ENCODE peak calls at places on chromosome 5, in nine cellular contexts. V is T-helper 1 cell, A is PC-9, B is midbrain, P is AG20443, D is brain microvascular endothelial cell, E is tibial nerve, G is sigmoid colon, L is HCEC 1CT. C is an unnamed sample.

GRCh38 chr5:88836195-88836838 is 46.7 kb downstream of the MEF2C start:
- DNase-seq in B (peak; percentile 15), A (no peak), E (no peak), P (peak; percentile 19), D (peak; percentile 60), G (no peak), L (peak; percentile 33), V (no peak), C (no peak)

GRCh38 chr5:138470322-138471285 is 5.3 kb downstream of the EGR1 start:
- DNase-seq in D (peak; percentile 80), E (no peak), G (no peak), P (no peak), A (peak; percentile 33), B (no peak), V (no peak), L (no peak), C (no peak)

GRCh38 chr5:42993516-42994284 is 46.4 kb downstream of the ANXA2R start:
- DNase-seq in V (no peak), G (no peak), P (peak; percentile 22), L (peak; percentile 68), E (no peak), D (peak; percentile 69), B (no peak), A (no peak), C (no peak)

GRCh38 chr5:177080265-177080664 is 6.5 kb upstream of the FGFR4 start:
- DNase-seq in A (no peak), L (no peak), P (no peak), V (no peak), G (no peak), B (no peak), E (no peak), D (no peak), C (no peak)

GRCh38 chr5:17443333-17444125 is 54.5 kb upstream of the TAF11L2 start:
- DNase-seq in E (no peak), L (no peak), V (no peak), G (no peak), A (no peak), D (no peak), B (no peak), P (no peak), C (no peak)

GRCh38 chr5:84796399-84796798 is 411.7 kb upstream of the EDIL3 start:
- DNase-seq in D (no peak), A (no peak), G (no peak), P (no peak), V (no peak), B (no peak), L (no peak), E (no peak), C (no peak)

GRCh38 chr5:31860726-31861432 is 221.9 kb downstream of the PDZD2 start:
- DNase-seq in E (no peak), L (no peak), G (no peak), P (no peak), D (no peak), B (no peak), V (no peak), A (no peak), C (no peak)

GRCh38 chr5:124698774-124699173 is 47.7 kb downstream of the ZNF608 start:
- DNase-seq in G (no peak), B (no peak), D (no peak), V (no peak), L (peak; percentile 47), E (no peak), A (no peak), P (peak; percentile 45), C (no peak)

GRCh38 chr5:154514331-154514730 is 36.3 kb upstream of the HAND1 start:
- DNase-seq in L (no peak), P (no peak), G (peak; percentile 49), E (no peak), V (no peak), B (no peak), A (no peak), D (no peak), C (no peak)

GRCh38 chr5:33631786-33632185 is 191.0 kb downstream of the TARS1 start:
- DNase-seq in D (peak; percentile 42), B (no peak), E (no peak), A (no peak), V (no peak), G (no peak), L (no peak), P (peak; percentile 16), C (no peak)

GRCh38 chr5:144205141-144205551 is 34.5 kb downstream of the KCTD16 start:
- DNase-seq in L (peak; percentile 36), P (peak; percentile 65), V (no peak), E (no peak), D (peak; percentile 29), A (peak; percentile 7), G (no peak), B (no peak), C (no peak)

GRCh38 chr5:132009706-132010405 is 1.6 kb downstream of the ACSL6 start:
- DNase-seq in E (no peak), V (no peak), P (no peak), B (no peak), L (no peak), A (no peak), G (peak; percentile 26), D (no peak), C (peak; percentile 31)

GRCh38 chr5:3778945-3779344 is 183.3 kb downstream of the IRX1 start:
- DNase-seq in L (no peak), P (no peak), B (no peak), G (no peak), D (no peak), E (no peak), A (no peak), V (no peak), C (no peak)

GRCh38 chr5:144794922-144795321 is 624.2 kb downstream of the KCTD16 start:
- DNase-seq in L (no peak), V (no peak), B (no peak), P (no peak), G (no peak), A (no peak), D (peak; percentile 0), E (no peak), C (no peak)

GRCh38 chr5:34452170-34452828 is 203.8 kb upstream of the RAI14 start:
- DNase-seq in L (peak; percentile 28), P (peak; percentile 39), B (no peak), E (no peak), D (peak; percentile 24), V (no peak), G (no peak), A (peak; percentile 40), C (no peak)

GRCh38 chr5:73999306-73999705 is 373.3 kb downstream of the ARHGEF28 start:
- DNase-seq in A (no peak), P (no peak), G (no peak), E (no peak), V (no peak), L (no peak), D (no peak), B (no peak), C (no peak)

GRCh38 chr5:168714046-168714445 is 134.9 kb upstream of the PANK3 start:
- DNase-seq in A (no peak), L (no peak), P (peak; percentile 19), G (no peak), D (peak; percentile 32), V (no peak), E (no peak), B (no peak), C (no peak)

GRCh38 chr5:103891151-103891550 is 328.6 kb upstream of the NUDT12 start:
- DNase-seq in L (no peak), P (no peak), E (no peak), G (no peak), V (no peak), D (no peak), A (no peak), B (peak; percentile 81), C (no peak)

GRCh38 chr5:157253547-157253946 is 12.4 kb upstream of the CYFIP2 start:
- DNase-seq in A (peak; percentile 38), V (no peak), G (no peak), E (peak; percentile 35), P (peak; percentile 89), B (peak; percentile 60), D (peak; percentile 55), L (peak; percentile 37), C (peak; percentile 54)

GRCh38 chr5:61768692-61769281 is 436.7 kb downstream of the ZSWIM6 start:
- DNase-seq in D (peak; percentile 2), A (peak; percentile 32), P (no peak), B (no peak), L (peak; percentile 24), G (no peak), E (no peak), V (no peak), C (peak; percentile 35)

GRCh38 chr5:141519605-141520288 is 30.9 kb downstream of the PCDHGC5 start:
- DNase-seq in P (no peak), D (no peak), A (no peak), G (no peak), V (no peak), B (no peak), E (no peak), L (no peak), C (no peak)

GRCh38 chr5:95846554-95847260 is 24.2 kb upstream of the GLRX start:
- DNase-seq in A (peak; percentile 55), E (peak; percentile 52), G (peak; percentile 85), L (peak; percentile 77), D (peak; percentile 70), P (peak; percentile 77), V (peak; percentile 26), B (peak; percentile 83), C (peak; percentile 96)